ENCODE peak calls at places on chromosomes 2 and 18, in seven cellular contexts. P, L, R, V, N, D and K are unnamed samples.

GRCh38 chr2:41878726-41879366 is 169.0 kb upstream of the PKDCC start:
- DNase-seq in P (no peak), N (no peak), V (no peak), D (no peak), R (no peak), L (peak), K (peak)

GRCh38 chr2:11615209-11615608 is 54.8 kb downstream of the NTSR2 start:
- DNase-seq in N (no peak), D (no peak), V (no peak), L (no peak), R (no peak), P (no peak), K (no peak)

GRCh38 chr18:3340682-3341097 is 78.8 kb downstream of the MYL12B start:
- DNase-seq in N (peak), P (no peak), L (no peak), D (no peak), V (no peak), R (peak), K (no peak)

GRCh38 chr2:145158051-145158586 is 638.2 kb upstream of the ZEB2 start:
- DNase-seq in V (no peak), L (peak), D (peak), R (peak), P (peak), N (peak), K (peak)

GRCh38 chr18:59340817-59341216 is 18.2 kb downstream of the LMAN1 start:
- DNase-seq in N (no peak), P (no peak), L (no peak), V (no peak), R (no peak), D (no peak), K (no peak)

GRCh38 chr2:84904151-84904550 is 1.3 kb upstream of the TMSB10 start:
- DNase-seq in R (no peak), D (no peak), L (no peak), N (no peak), V (no peak), P (no peak), K (no peak)

GRCh38 chr2:218010116-218010837 is 7.5 kb upstream of the TNS1 start:
- DNase-seq in P (peak), L (peak), V (no peak), N (peak), D (peak), R (no peak), K (no peak)

GRCh38 chr2:219284501-219285347 is 5.6 kb downstream of the DNAJB2 start:
- DNase-seq in P (no peak), D (no peak), V (no peak), R (no peak), L (no peak), N (no peak), K (no peak)

GRCh38 chr2:95012881-95013550 is 12.5 kb upstream of the MAL start:
- DNase-seq in D (no peak), P (no peak), L (peak), V (no peak), R (no peak), N (no peak), K (no peak)

GRCh38 chr2:203802277-203803045 is 65.1 kb upstream of the CTLA4 start:
- DNase-seq in D (no peak), N (peak), R (peak), V (no peak), P (no peak), L (no peak), K (peak)

GRCh38 chr18:3179430-3180089 is 40.2 kb downstream of the MYOM1 start:
- DNase-seq in D (no peak), L (peak), R (no peak), N (no peak), P (no peak), V (peak), K (no peak)

GRCh38 chr2:166223298-166223697 is 95.5 kb upstream of the SCN1A start:
- DNase-seq in L (no peak), N (no peak), P (no peak), V (no peak), D (no peak), R (no peak), K (no peak)

GRCh38 chr2:223051580-223052375 is at the start of gene KCNE4:
- DNase-seq in V (no peak), N (peak), R (peak), D (peak), L (no peak), P (no peak), K (peak)

GRCh38 chr2:67694464-67694863 is 297.3 kb downstream of the ETAA1 start:
- DNase-seq in P (no peak), L (no peak), V (no peak), N (no peak), R (no peak), D (no peak), K (no peak)

GRCh38 chr2:47631840-47632398 is 151.0 kb upstream of the MSH6 start:
- DNase-seq in R (peak), L (no peak), P (peak), D (peak), V (no peak), N (peak), K (peak)

GRCh38 chr2:162390801-162391200 is 46.9 kb downstream of the GCA start:
- DNase-seq in N (no peak), P (no peak), V (no peak), L (no peak), D (no peak), R (no peak), K (no peak)

GRCh38 chr2:2013476-2013875 is 269.2 kb upstream of the PXDN start:
- DNase-seq in N (no peak), P (no peak), R (no peak), L (no peak), V (no peak), D (no peak), K (no peak)

DNA sequence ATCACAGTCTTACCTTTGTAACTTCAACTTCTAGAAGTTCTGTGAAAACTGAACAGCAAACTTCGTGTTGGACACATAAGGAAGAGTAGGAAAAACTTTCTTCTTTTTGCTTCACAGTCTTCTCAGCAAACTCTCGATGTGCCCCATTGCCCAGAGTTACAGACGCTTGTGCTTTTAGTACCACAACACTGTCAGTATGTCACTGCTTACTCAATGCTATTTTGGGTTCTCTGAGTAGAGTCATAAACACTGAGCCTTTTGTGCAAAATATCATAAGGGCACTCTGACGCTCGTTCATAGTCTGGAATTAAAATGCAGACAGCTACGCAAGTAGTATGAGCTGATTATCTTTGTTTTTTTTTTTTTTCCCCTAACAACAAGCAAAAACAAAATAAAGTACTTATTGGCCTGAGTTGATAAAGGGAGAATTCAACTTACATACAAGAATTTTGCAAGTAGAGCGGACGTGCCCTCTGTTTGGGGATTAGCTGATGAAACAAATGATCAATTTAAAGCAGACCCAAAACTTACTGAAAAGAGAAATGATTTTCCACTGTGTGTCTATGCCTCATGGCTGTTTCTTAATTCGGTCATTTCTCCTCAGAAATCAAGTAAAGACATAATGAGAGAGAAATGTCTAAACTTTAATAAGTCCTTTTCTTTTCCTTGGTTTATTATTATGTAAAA is at the start of gene CDH19:
- DNase-seq in R (no peak), P (no peak), V (no peak), N (peak), L (no peak), D (no peak), K (no peak)
- H3K4me3 ChIP-seq in R (no peak), P (no peak), V (no peak), N (no peak), L (no peak), D (no peak), K (no peak)

DNA sequence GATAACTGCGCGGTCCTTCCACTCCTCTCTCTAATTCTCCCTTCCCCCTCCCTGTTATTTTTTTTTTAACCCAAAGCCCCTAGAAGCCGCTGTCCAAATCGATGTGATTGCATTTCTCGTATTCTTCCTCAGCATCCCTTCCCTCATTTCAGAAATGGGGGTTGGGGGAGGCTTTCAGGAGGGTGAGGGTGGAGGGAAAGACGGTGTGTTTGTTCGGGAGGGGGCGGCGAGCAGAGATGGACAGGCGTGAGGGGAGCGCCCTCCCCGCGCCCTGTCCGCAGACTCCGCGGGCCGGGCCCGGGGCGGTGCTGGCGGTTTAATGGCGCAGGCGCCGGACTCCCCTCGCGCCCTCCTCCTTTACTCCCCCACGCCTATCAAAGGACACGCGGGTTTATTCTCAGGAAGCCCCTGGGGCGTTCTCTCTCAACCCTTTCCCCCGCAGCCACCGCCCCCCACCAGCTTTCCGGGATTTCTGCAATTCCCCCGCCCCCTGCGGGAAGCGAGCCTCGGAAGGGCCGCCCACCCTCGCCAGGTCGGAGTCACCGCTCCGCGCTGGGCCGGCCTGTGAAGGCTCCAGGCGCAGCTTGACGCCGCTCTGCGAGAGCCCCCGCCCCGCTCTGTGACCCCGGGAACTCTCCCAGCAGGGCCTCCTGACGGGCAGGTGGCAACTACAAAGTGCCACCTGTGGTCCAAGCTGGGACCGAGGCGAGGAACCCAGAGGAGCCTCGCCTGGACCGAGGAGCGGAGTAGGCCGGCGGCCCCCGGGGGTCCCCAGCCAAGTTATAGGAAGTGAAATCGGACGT is 981 bp downstream of the ST8SIA3 start:
- DNase-seq in D (no peak), L (no peak), R (no peak), N (no peak), P (no peak), V (no peak), K (no peak)
- H3K4me3 ChIP-seq in D (no peak), L (no peak), R (no peak), N (no peak), P (no peak), V (no peak), K (no peak)

DNA sequence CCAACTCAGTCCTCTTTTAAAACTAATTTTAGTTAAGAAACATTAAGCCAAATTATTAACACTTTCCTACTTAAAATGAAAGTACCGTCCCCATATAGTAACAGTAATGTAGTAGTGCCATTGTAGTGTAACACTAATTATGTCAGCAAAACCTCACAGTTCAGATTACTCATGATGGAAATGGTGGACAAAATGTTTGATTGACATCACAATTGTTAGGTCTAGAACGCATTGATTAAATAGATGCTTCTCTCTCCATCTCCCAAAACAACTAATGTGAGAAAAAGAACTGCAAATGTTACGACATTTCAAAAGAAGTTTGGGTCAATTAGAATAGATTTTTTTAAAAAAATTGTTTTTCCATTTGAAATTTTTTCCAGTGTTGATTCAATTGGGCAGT is 1.2 kb upstream of the ATF2 start:
- DNase-seq in D (no peak), R (no peak), N (no peak), V (peak), P (no peak), L (no peak), K (no peak)
- H3K4me3 ChIP-seq in D (no peak), R (peak), N (no peak), V (peak), P (no peak), L (peak), K (no peak)

GRCh38 chr2:134292514-134292913 is 38.6 kb downstream of the MGAT5 start:
- DNase-seq in L (no peak), V (no peak), P (no peak), R (no peak), N (no peak), D (no peak), K (no peak)
- H3K4me3 ChIP-seq in L (no peak), V (no peak), P (no peak), R (no peak), N (no peak), D (no peak), K (no peak)